ENCODE peak calls at places on chromosome X, in nine cellular contexts. A is upper lobe of left lung, V is A549, S is ovary, X is NB4, L is thyroid gland, G is uterus, H is tibial nerve, I is suprapubic skin. P is an unnamed sample.

GRCh38 chrX:72358313-72358712 is 52.6 kb upstream of the CITED1 start:
- DNase-seq in A (no peak), H (no peak), L (no peak), X (no peak), I (no peak), G (no peak), V (peak), S (no peak), P (no peak)

GRCh38 chrX:308821-309520 is 9.6 kb downstream of the GTPBP6 start:
- DNase-seq in V (no peak), G (no peak), H (no peak), X (no peak), L (no peak), A (no peak), S (peak), I (peak), P (peak)

GRCh38 chrX:15567267-15567666 is 33.5 kb downstream of the ACE2 start:
- DNase-seq in V (no peak), S (no peak), H (no peak), A (no peak), X (no peak), G (no peak), I (no peak), L (no peak), P (no peak)

GRCh38 chrX:54540289-54540688 is 10.3 kb downstream of the GNL3L start:
- DNase-seq in L (no peak), S (no peak), H (no peak), X (no peak), V (no peak), A (no peak), G (no peak), I (no peak), P (no peak)

GRCh38 chrX:14997271-14997670 is 124.0 kb downstream of the MOSPD2 start:
- DNase-seq in I (no peak), L (no peak), X (no peak), V (no peak), G (no peak), H (no peak), S (no peak), A (no peak), P (no peak)

GRCh38 chrX:46178763-46179162 is 366.5 kb downstream of the ZNF674 start:
- DNase-seq in S (no peak), H (no peak), I (no peak), G (no peak), A (no peak), X (peak), L (no peak), V (no peak), P (no peak)

GRCh38 chrX:125713633-125714032 is 394.0 kb downstream of the TEX13C start:
- DNase-seq in X (no peak), A (no peak), S (no peak), L (no peak), H (no peak), V (no peak), G (no peak), I (no peak), P (no peak)

GRCh38 chrX:136185409-136186022 is 38.2 kb downstream of the FHL1 start:
- DNase-seq in S (no peak), V (peak), A (no peak), X (no peak), I (no peak), G (no peak), L (no peak), H (no peak), P (no peak)

GRCh38 chrX:145751943-145752342 is 65.7 kb upstream of the SLITRK2 start:
- DNase-seq in H (no peak), L (no peak), G (no peak), I (no peak), X (no peak), S (no peak), A (no peak), V (no peak), P (no peak)

GRCh38 chrX:17606211-17606610 is 131.1 kb upstream of the SCML1 start:
- DNase-seq in V (no peak), A (no peak), X (no peak), L (no peak), I (no peak), G (peak), S (no peak), H (no peak), P (no peak)

GRCh38 chrX:6738518-6739470 is 203.9 kb upstream of the VCX3A start:
- DNase-seq in H (no peak), L (no peak), G (no peak), V (no peak), A (no peak), X (no peak), S (no peak), I (no peak), P (no peak)

GRCh38 chrX:150429577-150429976 is 66.5 kb downstream of the MAMLD1 start:
- DNase-seq in G (no peak), I (no peak), S (no peak), X (peak), H (no peak), V (no peak), L (no peak), A (no peak), P (no peak)

GRCh38 chrX:130343411-130343810 is 3.7 kb downstream of the SLC25A14 start:
- DNase-seq in S (no peak), G (no peak), X (no peak), H (no peak), A (no peak), L (no peak), I (no peak), V (no peak), P (no peak)

GRCh38 chrX:85111347-85111746 is 107.7 kb downstream of the APOOL start:
- DNase-seq in H (no peak), A (no peak), G (no peak), X (peak), I (no peak), V (no peak), L (no peak), S (no peak), P (no peak)

GRCh38 chrX:133048751-133049150 is 48.2 kb downstream of the USP26 start:
- DNase-seq in I (no peak), G (no peak), A (no peak), L (no peak), X (no peak), V (no peak), S (no peak), H (no peak), P (no peak)

GRCh38 chrX:130637591-130637990 is 235.8 kb downstream of the RBMX2 start:
- DNase-seq in G (no peak), H (no peak), I (no peak), S (no peak), L (no peak), V (no peak), X (no peak), A (no peak), P (no peak)

GRCh38 chrX:71215335-71215912 is 7.6 kb upstream of the GJB1 start:
- DNase-seq in H (no peak), I (no peak), V (no peak), S (no peak), A (no peak), G (no peak), X (no peak), L (peak), P (no peak)

GRCh38 chrX:107725761-107726555 is 49.6 kb downstream of the TSC22D3 start:
- DNase-seq in V (no peak), H (no peak), S (peak), G (no peak), L (peak), I (no peak), A (no peak), X (no peak), P (no peak)

GRCh38 chrX:7926501-7926900 is 712 bp downstream of the PNPLA4 start:
- DNase-seq in G (no peak), V (no peak), L (no peak), A (no peak), S (no peak), H (no peak), I (no peak), X (no peak), P (no peak)

GRCh38 chrX:46876901-46877300 is 35.3 kb upstream of the JADE3 start:
- DNase-seq in H (no peak), S (no peak), V (no peak), A (no peak), L (no peak), G (no peak), X (no peak), I (no peak), P (no peak)

GRCh38 chrX:8919801-8920200 is 114.1 kb downstream of the FAM9B start:
- DNase-seq in G (no peak), L (no peak), I (no peak), X (no peak), V (no peak), S (no peak), A (no peak), H (no peak), P (no peak)

GRCh38 chrX:12526296-12526695 is 264.9 kb upstream of the PRPS2 start:
- DNase-seq in G (no peak), X (no peak), L (no peak), H (no peak), I (no peak), S (no peak), A (no peak), V (no peak), P (no peak)

GRCh38 chrX:10119399-10119990 is 37.3 kb upstream of the CLCN4 start:
- DNase-seq in G (peak), S (peak), A (no peak), H (peak), V (peak), I (no peak), L (peak), X (peak), P (peak)
- TF ChIP-seq CTCF in G (peak), S (peak), A (peak), H (peak), V (peak), I (peak), L (peak), X (peak), P (peak)

GRCh38 chrX:41275661-41276609 is 58.0 kb upstream of the DDX3X start:
- DNase-seq in X (peak), G (peak), H (peak), L (peak), A (peak), V (peak), I (peak), S (peak), P (peak)
- TF ChIP-seq POLR2A in X (no peak), G (no peak), H (no peak), L (no peak), A (no peak), V (peak), I (no peak), S (no peak), P (no peak)

GRCh38 chrX:69503835-69504625 is at the start of gene NALF2:
- DNase-seq in S (peak), G (peak), H (no peak), V (peak), A (peak), I (no peak), L (peak), X (peak), P (peak)
- TF ChIP-seq CTCF in S (no peak), G (no peak), H (no peak), V (peak), A (no peak), I (no peak), L (no peak), X (no peak), P (no peak)

DNA sequence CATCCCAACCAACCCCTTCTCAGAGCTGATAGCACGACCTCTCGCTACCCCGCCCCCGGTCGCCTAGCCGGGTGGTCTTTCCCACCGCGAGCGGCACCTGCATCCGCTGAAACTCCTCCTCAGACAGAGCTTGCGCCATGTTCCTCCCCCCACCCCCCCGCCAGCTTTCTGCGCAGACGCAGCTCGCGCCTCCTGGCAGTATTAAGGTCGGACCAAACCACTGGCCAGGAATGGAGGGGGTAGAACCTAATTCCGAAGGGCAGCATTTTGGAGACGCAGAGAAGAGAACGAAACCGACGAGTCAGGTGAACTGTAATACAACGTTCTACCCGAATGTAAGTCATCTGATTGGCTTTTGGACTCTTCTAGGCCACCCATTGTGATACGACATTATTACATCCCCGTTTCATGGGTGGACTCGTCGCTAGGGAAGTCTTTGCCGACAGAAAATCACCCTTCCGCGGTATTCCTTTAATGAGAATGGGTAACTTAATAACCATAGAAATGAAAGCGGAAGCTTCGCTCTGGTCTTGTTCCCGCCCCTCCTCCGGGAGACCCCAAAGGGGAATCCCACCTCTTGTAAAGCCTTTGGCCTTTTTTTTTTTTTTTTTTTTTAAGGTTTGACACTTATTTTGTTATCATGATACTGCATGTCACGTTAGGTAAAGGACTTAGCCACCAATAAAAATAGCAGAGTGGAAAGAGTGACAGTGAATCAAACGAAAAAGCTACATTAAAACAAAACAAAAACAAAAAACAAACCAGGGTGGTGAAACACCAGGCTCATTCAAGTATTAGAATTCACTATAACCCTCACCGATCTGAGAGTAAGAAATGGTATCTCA is at the start of gene GRIPAP1:
- DNase-seq in S (peak), X (peak), H (peak), A (peak), V (peak), I (peak), G (peak), L (peak), P (peak)
- TF ChIP-seq POLR2A in S (peak), X (peak), H (peak), A (peak), V (peak), I (peak), G (no peak), L (peak), P (peak)